ENCODE peak calls at places on chromosomes 3 and 15, in nine cellular contexts. One of them, this sample, is unnamed.

GRCh38 chr3:184746131-184747120 is 34.6 kb upstream of the MAGEF1 start:
- DNase-seq in tibial artery: no peak
- DNase-seq in fibroblast of lung: no peak
- DNase-seq in transverse colon: no peak
- DNase-seq in dorsolateral prefrontal cortex: peak
- DNase-seq in HFF-Myc: no peak
- DNase-seq in fibroblast of mammary gland: no peak
- DNase-seq in fibroblast of villous mesenchyme: no peak
- DNase-seq in body of pancreas: no peak
- DNase-seq in this sample: no peak

GRCh38 chr3:52880047-52880446 is 17.3 kb downstream of the STIMATE start:
- DNase-seq in tibial artery: no peak
- DNase-seq in fibroblast of lung: no peak
- DNase-seq in transverse colon: no peak
- DNase-seq in dorsolateral prefrontal cortex: no peak
- DNase-seq in HFF-Myc: no peak
- DNase-seq in fibroblast of mammary gland: no peak
- DNase-seq in fibroblast of villous mesenchyme: no peak
- DNase-seq in body of pancreas: no peak
- DNase-seq in this sample: no peak

GRCh38 chr3:13205567-13206143 is 132.4 kb upstream of the IQSEC1 start:
- DNase-seq in tibial artery: peak
- DNase-seq in fibroblast of lung: no peak
- DNase-seq in transverse colon: no peak
- DNase-seq in dorsolateral prefrontal cortex: no peak
- DNase-seq in HFF-Myc: no peak
- DNase-seq in fibroblast of mammary gland: no peak
- DNase-seq in fibroblast of villous mesenchyme: no peak
- DNase-seq in body of pancreas: no peak
- DNase-seq in this sample: no peak

GRCh38 chr3:128152419-128153155 is 694 bp upstream of the EEFSEC start:
- DNase-seq in tibial artery: no peak
- DNase-seq in fibroblast of lung: peak
- DNase-seq in transverse colon: no peak
- DNase-seq in dorsolateral prefrontal cortex: no peak
- DNase-seq in HFF-Myc: no peak
- DNase-seq in fibroblast of mammary gland: peak
- DNase-seq in fibroblast of villous mesenchyme: no peak
- DNase-seq in body of pancreas: no peak
- DNase-seq in this sample: no peak

GRCh38 chr3:186483611-186484340 is 60.4 kb downstream of the CRYGS start:
- DNase-seq in tibial artery: no peak
- DNase-seq in fibroblast of lung: no peak
- DNase-seq in transverse colon: no peak
- DNase-seq in dorsolateral prefrontal cortex: no peak
- DNase-seq in HFF-Myc: no peak
- DNase-seq in fibroblast of mammary gland: no peak
- DNase-seq in fibroblast of villous mesenchyme: no peak
- DNase-seq in body of pancreas: peak
- DNase-seq in this sample: no peak

GRCh38 chr15:69807752-69808151 is 290.0 kb downstream of the TLE3 start:
- DNase-seq in tibial artery: peak
- DNase-seq in fibroblast of lung: peak
- DNase-seq in transverse colon: no peak
- DNase-seq in dorsolateral prefrontal cortex: no peak
- DNase-seq in HFF-Myc: no peak
- DNase-seq in fibroblast of mammary gland: peak
- DNase-seq in fibroblast of villous mesenchyme: peak
- DNase-seq in body of pancreas: no peak
- DNase-seq in this sample: no peak

GRCh38 chr3:120908030-120908802 is at the start of gene STXBP5L:
- DNase-seq in tibial artery: peak
- DNase-seq in fibroblast of lung: peak
- DNase-seq in transverse colon: peak
- DNase-seq in dorsolateral prefrontal cortex: peak
- DNase-seq in HFF-Myc: peak
- DNase-seq in fibroblast of mammary gland: peak
- DNase-seq in fibroblast of villous mesenchyme: peak
- DNase-seq in body of pancreas: peak
- DNase-seq in this sample: peak

GRCh38 chr15:101613130-101614000 is 38.8 kb downstream of the TM2D3 start:
- DNase-seq in tibial artery: peak
- DNase-seq in fibroblast of lung: peak
- DNase-seq in transverse colon: peak
- DNase-seq in dorsolateral prefrontal cortex: peak
- DNase-seq in HFF-Myc: no peak
- DNase-seq in fibroblast of mammary gland: peak
- DNase-seq in fibroblast of villous mesenchyme: peak
- DNase-seq in body of pancreas: peak
- DNase-seq in this sample: no peak

GRCh38 chr3:136578290-136578689 is 173.9 kb downstream of the STAG1 start:
- DNase-seq in tibial artery: no peak
- DNase-seq in fibroblast of lung: no peak
- DNase-seq in transverse colon: no peak
- DNase-seq in dorsolateral prefrontal cortex: no peak
- DNase-seq in HFF-Myc: no peak
- DNase-seq in fibroblast of mammary gland: no peak
- DNase-seq in fibroblast of villous mesenchyme: no peak
- DNase-seq in body of pancreas: no peak
- DNase-seq in this sample: no peak

GRCh38 chr15:70339551-70340517 is 242.1 kb upstream of the TLE3 start:
- DNase-seq in tibial artery: no peak
- DNase-seq in fibroblast of lung: peak
- DNase-seq in transverse colon: no peak
- DNase-seq in dorsolateral prefrontal cortex: no peak
- DNase-seq in HFF-Myc: peak
- DNase-seq in fibroblast of mammary gland: peak
- DNase-seq in fibroblast of villous mesenchyme: peak
- DNase-seq in body of pancreas: no peak
- DNase-seq in this sample: no peak

GRCh38 chr3:18870642-18871041 is 277.7 kb upstream of the KCNH8 start:
- DNase-seq in tibial artery: no peak
- DNase-seq in fibroblast of lung: no peak
- DNase-seq in transverse colon: no peak
- DNase-seq in dorsolateral prefrontal cortex: no peak
- DNase-seq in HFF-Myc: no peak
- DNase-seq in fibroblast of mammary gland: no peak
- DNase-seq in fibroblast of villous mesenchyme: no peak
- DNase-seq in body of pancreas: no peak
- DNase-seq in this sample: no peak

GRCh38 chr3:30319713-30320112 is 286.7 kb upstream of the TGFBR2 start:
- DNase-seq in tibial artery: no peak
- DNase-seq in fibroblast of lung: peak
- DNase-seq in transverse colon: peak
- DNase-seq in dorsolateral prefrontal cortex: no peak
- DNase-seq in HFF-Myc: peak
- DNase-seq in fibroblast of mammary gland: peak
- DNase-seq in fibroblast of villous mesenchyme: peak
- DNase-seq in body of pancreas: peak
- DNase-seq in this sample: peak

GRCh38 chr3:55190296-55190695 is 262.4 kb upstream of the LRTM1 start:
- DNase-seq in tibial artery: no peak
- DNase-seq in fibroblast of lung: peak
- DNase-seq in transverse colon: no peak
- DNase-seq in dorsolateral prefrontal cortex: no peak
- DNase-seq in HFF-Myc: peak
- DNase-seq in fibroblast of mammary gland: peak
- DNase-seq in fibroblast of villous mesenchyme: peak
- DNase-seq in body of pancreas: no peak
- DNase-seq in this sample: no peak

GRCh38 chr3:179450321-179450720 is 949 bp downstream of the GNB4 start:
- DNase-seq in tibial artery: no peak
- DNase-seq in fibroblast of lung: peak
- DNase-seq in transverse colon: no peak
- DNase-seq in dorsolateral prefrontal cortex: no peak
- DNase-seq in HFF-Myc: no peak
- DNase-seq in fibroblast of mammary gland: peak
- DNase-seq in fibroblast of villous mesenchyme: peak
- DNase-seq in body of pancreas: no peak
- DNase-seq in this sample: no peak

GRCh38 chr3:71028802-71029201 is 554.7 kb downstream of the FOXP1 start:
- DNase-seq in tibial artery: no peak
- DNase-seq in fibroblast of lung: no peak
- DNase-seq in transverse colon: no peak
- DNase-seq in dorsolateral prefrontal cortex: no peak
- DNase-seq in HFF-Myc: no peak
- DNase-seq in fibroblast of mammary gland: no peak
- DNase-seq in fibroblast of villous mesenchyme: no peak
- DNase-seq in body of pancreas: no peak
- DNase-seq in this sample: no peak

GRCh38 chr3:185586644-185586964 is 509 bp downstream of the SENP2 start:
- DNase-seq in tibial artery: peak
- DNase-seq in fibroblast of lung: no peak
- DNase-seq in transverse colon: no peak
- DNase-seq in dorsolateral prefrontal cortex: no peak
- DNase-seq in HFF-Myc: no peak
- DNase-seq in fibroblast of mammary gland: no peak
- DNase-seq in fibroblast of villous mesenchyme: no peak
- DNase-seq in body of pancreas: no peak
- DNase-seq in this sample: no peak

GRCh38 chr15:60272623-60273022 is 125.2 kb downstream of the ANXA2 start:
- DNase-seq in tibial artery: no peak
- DNase-seq in fibroblast of lung: no peak
- DNase-seq in transverse colon: no peak
- DNase-seq in dorsolateral prefrontal cortex: no peak
- DNase-seq in HFF-Myc: no peak
- DNase-seq in fibroblast of mammary gland: no peak
- DNase-seq in fibroblast of villous mesenchyme: no peak
- DNase-seq in body of pancreas: no peak
- DNase-seq in this sample: no peak
- TF ChIP-seq CTCF in tibial artery: no peak
- TF ChIP-seq CTCF in fibroblast of lung: no peak
- TF ChIP-seq CTCF in transverse colon: no peak
- TF ChIP-seq CTCF in dorsolateral prefrontal cortex: no peak
- TF ChIP-seq CTCF in HFF-Myc: no peak
- TF ChIP-seq CTCF in fibroblast of mammary gland: no peak
- TF ChIP-seq CTCF in fibroblast of villous mesenchyme: no peak
- TF ChIP-seq CTCF in body of pancreas: no peak
- TF ChIP-seq CTCF in this sample: no peak

GRCh38 chr3:32484437-32484836 is 18.2 kb downstream of the CMTM6 start:
- DNase-seq in tibial artery: no peak
- DNase-seq in fibroblast of lung: no peak
- DNase-seq in transverse colon: no peak
- DNase-seq in dorsolateral prefrontal cortex: no peak
- DNase-seq in HFF-Myc: no peak
- DNase-seq in fibroblast of mammary gland: no peak
- DNase-seq in fibroblast of villous mesenchyme: no peak
- DNase-seq in body of pancreas: no peak
- DNase-seq in this sample: no peak

GRCh38 chr3:32481791-32482631 is 20.6 kb downstream of the CMTM6 start:
- DNase-seq in tibial artery: no peak
- DNase-seq in fibroblast of lung: no peak
- DNase-seq in transverse colon: no peak
- DNase-seq in dorsolateral prefrontal cortex: no peak
- DNase-seq in HFF-Myc: no peak
- DNase-seq in fibroblast of mammary gland: no peak
- DNase-seq in fibroblast of villous mesenchyme: no peak
- DNase-seq in body of pancreas: no peak
- DNase-seq in this sample: no peak

GRCh38 chr3:32483772-32484171 is 18.9 kb downstream of the CMTM6 start:
- DNase-seq in tibial artery: no peak
- DNase-seq in fibroblast of lung: no peak
- DNase-seq in transverse colon: no peak
- DNase-seq in dorsolateral prefrontal cortex: no peak
- DNase-seq in HFF-Myc: no peak
- DNase-seq in fibroblast of mammary gland: no peak
- DNase-seq in fibroblast of villous mesenchyme: no peak
- DNase-seq in body of pancreas: no peak
- DNase-seq in this sample: no peak

GRCh38 chr3:32480596-32480995 is 22.1 kb downstream of the CMTM6 start:
- DNase-seq in tibial artery: no peak
- DNase-seq in fibroblast of lung: peak
- DNase-seq in transverse colon: no peak
- DNase-seq in dorsolateral prefrontal cortex: no peak
- DNase-seq in HFF-Myc: no peak
- DNase-seq in fibroblast of mammary gland: no peak
- DNase-seq in fibroblast of villous mesenchyme: no peak
- DNase-seq in body of pancreas: no peak
- DNase-seq in this sample: no peak

GRCh38 chr3:32482693-32483092 is 20.0 kb downstream of the CMTM6 start:
- DNase-seq in tibial artery: no peak
- DNase-seq in fibroblast of lung: no peak
- DNase-seq in transverse colon: no peak
- DNase-seq in dorsolateral prefrontal cortex: no peak
- DNase-seq in HFF-Myc: no peak
- DNase-seq in fibroblast of mammary gland: no peak
- DNase-seq in fibroblast of villous mesenchyme: no peak
- DNase-seq in body of pancreas: no peak
- DNase-seq in this sample: no peak
- TF ChIP-seq CTCF in tibial artery: no peak
- TF ChIP-seq CTCF in fibroblast of lung: no peak
- TF ChIP-seq CTCF in transverse colon: no peak
- TF ChIP-seq CTCF in dorsolateral prefrontal cortex: no peak
- TF ChIP-seq CTCF in HFF-Myc: no peak
- TF ChIP-seq CTCF in fibroblast of mammary gland: no peak
- TF ChIP-seq CTCF in fibroblast of villous mesenchyme: no peak
- TF ChIP-seq CTCF in body of pancreas: no peak
- TF ChIP-seq CTCF in this sample: no peak

DNA sequence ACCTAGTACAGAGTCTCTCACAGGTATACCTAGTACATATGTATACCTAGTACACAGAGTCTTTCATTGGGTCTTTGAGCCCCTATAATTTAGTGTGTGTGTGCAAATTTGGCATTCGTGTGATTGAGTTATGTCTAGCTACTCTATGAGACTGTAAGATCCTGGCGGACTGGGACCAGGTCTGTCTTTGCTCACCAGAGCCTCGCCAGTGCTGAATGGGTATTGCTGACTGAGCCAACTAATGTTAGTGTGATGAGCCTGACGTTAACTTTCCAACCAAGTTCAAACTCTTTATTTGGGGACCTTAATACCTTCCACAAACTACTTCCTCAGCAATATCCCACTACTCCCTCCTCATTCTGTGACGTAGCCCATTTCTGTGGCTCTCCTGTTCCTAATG is 35.6 kb downstream of the SETMAR start:
- DNase-seq in tibial artery: no peak
- DNase-seq in fibroblast of lung: no peak
- DNase-seq in transverse colon: no peak
- DNase-seq in dorsolateral prefrontal cortex: no peak
- DNase-seq in HFF-Myc: no peak
- DNase-seq in fibroblast of mammary gland: no peak
- DNase-seq in fibroblast of villous mesenchyme: no peak
- DNase-seq in body of pancreas: no peak
- DNase-seq in this sample: no peak
- TF ChIP-seq CTCF in tibial artery: no peak
- TF ChIP-seq CTCF in fibroblast of lung: no peak
- TF ChIP-seq CTCF in transverse colon: no peak
- TF ChIP-seq CTCF in dorsolateral prefrontal cortex: no peak
- TF ChIP-seq CTCF in HFF-Myc: no peak
- TF ChIP-seq CTCF in fibroblast of mammary gland: no peak
- TF ChIP-seq CTCF in fibroblast of villous mesenchyme: no peak
- TF ChIP-seq CTCF in body of pancreas: no peak
- TF ChIP-seq CTCF in this sample: no peak

DNA sequence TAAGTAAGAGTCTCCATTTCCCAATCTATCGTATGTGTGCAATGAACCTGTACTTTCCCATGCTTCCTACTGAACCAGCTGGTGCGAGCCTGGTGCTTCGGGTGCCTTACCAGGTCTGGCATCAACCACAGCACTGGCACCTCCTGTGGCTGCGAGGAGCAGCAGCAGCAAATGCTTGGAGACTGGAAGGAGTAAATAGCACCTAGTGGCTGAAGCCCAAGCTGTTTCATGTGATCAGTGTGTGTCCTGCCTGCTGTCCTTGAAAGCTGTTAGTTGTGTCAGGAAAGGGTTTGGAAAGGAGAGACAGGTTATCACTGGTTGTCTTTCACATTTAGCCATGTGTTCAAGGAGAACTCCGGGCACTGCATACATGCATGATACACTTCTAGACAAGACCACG is 31.8 kb downstream of the PCOLCE2 start:
- DNase-seq in tibial artery: no peak
- DNase-seq in fibroblast of lung: no peak
- DNase-seq in transverse colon: peak
- DNase-seq in dorsolateral prefrontal cortex: peak
- DNase-seq in HFF-Myc: no peak
- DNase-seq in fibroblast of mammary gland: no peak
- DNase-seq in fibroblast of villous mesenchyme: no peak
- DNase-seq in body of pancreas: peak
- DNase-seq in this sample: no peak
- TF ChIP-seq CTCF in tibial artery: no peak
- TF ChIP-seq CTCF in fibroblast of lung: no peak
- TF ChIP-seq CTCF in transverse colon: peak
- TF ChIP-seq CTCF in dorsolateral prefrontal cortex: no peak
- TF ChIP-seq CTCF in HFF-Myc: no peak
- TF ChIP-seq CTCF in fibroblast of mammary gland: no peak
- TF ChIP-seq CTCF in fibroblast of villous mesenchyme: peak
- TF ChIP-seq CTCF in body of pancreas: peak
- TF ChIP-seq CTCF in this sample: no peak